ENCODE peak calls at places on chromosome 7, in six cellular contexts. E is effector CD4-positive, alpha-beta T cell; K is NCI-H187; S is ovary; J is astrocyte; B is osteoblast. Z is an unnamed sample.

GRCh38 chr7:20577362-20578069 is 38.0 kb upstream of the ABCB5 start:
- DNase-seq in J (peak), S (no peak), E (no peak), K (no peak), B (no peak), Z (no peak)

GRCh38 chr7:84188811-84189405 is 5.7 kb downstream of the SEMA3A start:
- DNase-seq in S (no peak), J (no peak), E (no peak), K (no peak), B (no peak), Z (no peak)

GRCh38 chr7:86469680-86470295 is 173.9 kb upstream of the GRM3 start:
- DNase-seq in B (no peak), S (no peak), J (peak), K (peak), E (peak), Z (no peak)

GRCh38 chr7:18013936-18014335 is 13.7 kb downstream of the PRPS1L1 start:
- DNase-seq in K (no peak), E (no peak), B (peak), S (no peak), J (peak), Z (no peak)

GRCh38 chr7:55277916-55278315 is 87.2 kb upstream of the LANCL2 start:
- DNase-seq in S (no peak), B (no peak), E (no peak), J (no peak), K (no peak), Z (no peak)

GRCh38 chr7:85125160-85125559 is 61.7 kb downstream of the SEMA3D start:
- DNase-seq in J (peak), E (no peak), B (no peak), K (no peak), S (no peak), Z (no peak)

GRCh38 chr7:107150375-107151073 is 18.3 kb upstream of the HBP1 start:
- DNase-seq in K (peak), E (peak), S (peak), J (peak), B (no peak), Z (peak)

GRCh38 chr7:81560708-81561107 is 209.1 kb downstream of the HGF start:
- DNase-seq in E (no peak), B (no peak), K (no peak), J (peak), S (no peak), Z (no peak)

GRCh38 chr7:6154542-6155404 is 117.7 kb downstream of the CYTH3 start:
- DNase-seq in K (no peak), E (no peak), S (no peak), J (no peak), B (peak), Z (no peak)

GRCh38 chr7:102460467-102460866 is 4.2 kb downstream of the ALKBH4 start:
- DNase-seq in K (no peak), B (peak), S (no peak), J (no peak), E (no peak), Z (no peak)

GRCh38 chr7:151455690-151456089 is 15.7 kb upstream of the CRYGN start:
- DNase-seq in E (no peak), K (no peak), B (no peak), J (no peak), S (no peak), Z (no peak)

GRCh38 chr7:141950796-141951195 is 4.0 kb upstream of the CLEC5A start:
- DNase-seq in S (no peak), B (no peak), J (no peak), E (no peak), K (no peak), Z (no peak)

GRCh38 chr7:135801045-135801693 is 52.6 kb upstream of the FAM180A start:
- DNase-seq in E (peak), K (peak), J (peak), B (no peak), S (no peak), Z (peak)

GRCh38 chr7:50940621-50941020 is 157.9 kb upstream of the GRB10 start:
- DNase-seq in J (peak), K (no peak), S (no peak), E (no peak), B (no peak), Z (no peak)

GRCh38 chr7:152313879-152314604 is 121.8 kb downstream of the KMT2C start:
- DNase-seq in E (no peak), S (no peak), B (peak), J (peak), K (peak), Z (peak)

GRCh38 chr7:84073476-84073875 is 121.1 kb downstream of the SEMA3A start:
- DNase-seq in K (no peak), S (no peak), J (peak), E (no peak), B (peak), Z (no peak)

GRCh38 chr7:157329447-157329846 is 7.4 kb upstream of the DNAJB6 start:
- DNase-seq in K (no peak), S (no peak), J (no peak), E (no peak), B (no peak), Z (no peak)

GRCh38 chr7:117645456-117646181 is 165.8 kb downstream of the CFTR start:
- DNase-seq in B (no peak), S (no peak), K (no peak), J (peak), E (no peak), Z (no peak)

GRCh38 chr7:112014347-112014746 is 191.9 kb downstream of the DOCK4 start:
- DNase-seq in J (no peak), B (no peak), E (no peak), K (no peak), S (no peak), Z (no peak)

GRCh38 chr7:75962607-75963382 is 31.6 kb downstream of the TMEM120A start:
- DNase-seq in S (peak), B (peak), E (no peak), K (no peak), J (peak), Z (no peak)

GRCh38 chr7:117129538-117129955 is 176.2 kb downstream of the ST7 start:
- DNase-seq in E (no peak), S (no peak), B (no peak), K (no peak), J (peak), Z (no peak)

GRCh38 chr7:24981544-24981951 is 1.6 kb upstream of the OSBPL3 start:
- DNase-seq in S (peak), B (peak), K (no peak), J (peak), E (peak), Z (peak)

GRCh38 chr7:32587431-32587948 is 92.2 kb downstream of the AVL9 start:
- DNase-seq in J (peak), B (peak), K (no peak), E (no peak), S (peak), Z (no peak)

GRCh38 chr7:65307651-65308299 is 65.9 kb upstream of the ZNF92 start:
- DNase-seq in S (peak), E (peak), J (peak), K (peak), B (peak), Z (peak)

GRCh38 chr7:108529341-108529740 is 3.4 kb upstream of the PNPLA8 start:
- DNase-seq in J (no peak), S (no peak), E (no peak), B (no peak), K (no peak), Z (no peak)

GRCh38 chr7:4531236-4531635 is 150.9 kb upstream of the FOXK1 start:
- DNase-seq in E (no peak), B (no peak), K (no peak), J (no peak), S (no peak), Z (no peak)

GRCh38 chr7:131921016-131921415 is 364.6 kb upstream of the PODXL start:
- DNase-seq in E (no peak), B (no peak), J (peak), S (no peak), K (no peak), Z (peak)

Z was measured in DMS79.